ENCODE peak calls at places on chromosomes 1 and 21, in five cellular contexts. E is uterus, W is COR-L47, A is left kidney, N is WERI-Rb-1. F is an unnamed sample.

GRCh38 chr21:21730524-21730923 is 732.3 kb downstream of the NCAM2 start:
- DNase-seq in A (no peak), N (no peak), E (no peak), W (no peak), F (no peak)

GRCh38 chr1:55313903-55314302 is 98.7 kb upstream of the USP24 start:
- DNase-seq in W (no peak), A (no peak), N (peak; percentile 20), E (no peak), F (no peak)

GRCh38 chr21:35428489-35428888 is 379.4 kb upstream of the RUNX1 start:
- DNase-seq in E (no peak), N (no peak), W (no peak), A (peak; percentile 28), F (no peak)

GRCh38 chr1:27027575-27028250 is 15.1 kb upstream of the TENT5B start:
- DNase-seq in E (no peak), A (peak; percentile 48), N (no peak), W (peak; percentile 74), F (no peak)

GRCh38 chr1:60988827-60989363 is 93.5 kb upstream of the NFIA start:
- DNase-seq in N (peak; percentile 9), E (no peak), W (no peak), A (no peak), F (no peak)

GRCh38 chr1:178612261-178612660 is 99.4 kb downstream of the TEX35 start:
- DNase-seq in W (no peak), E (no peak), A (no peak), N (no peak), F (peak; percentile 65)

GRCh38 chr1:110229348-110230001 is 19.4 kb downstream of the KCNC4 start:
- DNase-seq in N (no peak), W (peak; percentile 89), E (no peak), A (no peak), F (no peak)

GRCh38 chr1:22018583-22019559 is 17.4 kb downstream of the CELA3A start:
- DNase-seq in E (no peak), A (peak; percentile 20), W (no peak), N (no peak), F (peak; percentile 97)